ENCODE peak calls at places on chromosomes 12 and 14, in six cellular contexts. E is skeletal muscle cell; M is NCI-H510A; L is activated T-helper 1 cell treated with anti-CD3 and anti-CD28 coated beads, Interleukin-2, amount 50 U/mL, for 16 hours; I is OCI-LY7; N is NCI-H345. Q is an unnamed sample.

GRCh38 chr14:96762650-96763049 is 34.5 kb upstream of the VRK1 start:
- DNase-seq in E (peak; percentile 27), M (peak; percentile 23), L (no peak), I (peak; percentile 81), N (peak; percentile 8), Q (peak; percentile 74)

GRCh38 chr12:49482095-49483051 is 56.5 kb upstream of the KCNH3 start:
- DNase-seq in E (no peak), M (no peak), L (no peak), I (no peak), N (no peak), Q (no peak)

GRCh38 chr12:113271853-113272561 is 50.7 kb downstream of the TPCN1 start:
- DNase-seq in E (peak; percentile 52), M (no peak), L (no peak), I (no peak), N (no peak), Q (no peak)

GRCh38 chr12:7060353-7060954 is at the start of gene C1S:
- DNase-seq in E (peak; percentile 89), M (no peak), L (no peak), I (no peak), N (no peak), Q (no peak)

GRCh38 chr12:24860546-24860945 is 88.4 kb downstream of the BCAT1 start:
- DNase-seq in E (no peak), M (no peak), L (no peak), I (no peak), N (no peak), Q (no peak)

GRCh38 chr12:80400591-80400991 is 43.4 kb upstream of the PTPRQ start:
- DNase-seq in E (no peak), M (no peak), L (no peak), I (no peak), N (no peak), Q (no peak)

GRCh38 chr12:27012239-27012981 is 1.8 kb downstream of the TM7SF3 start:
- DNase-seq in E (no peak), M (no peak), L (no peak), I (no peak), N (no peak), Q (no peak)

GRCh38 chr12:98743362-98743953 is 98.4 kb downstream of the APAF1 start:
- DNase-seq in E (no peak), M (no peak), L (no peak), I (peak; percentile 16), N (no peak), Q (peak; percentile 2)

GRCh38 chr12:116233669-116234068 is 43.8 kb downstream of the MED13L start:
- DNase-seq in E (no peak), M (no peak), L (no peak), I (no peak), N (no peak), Q (no peak)

GRCh38 chr12:98635657-98636323 is 8.8 kb downstream of the IKBIP start:
- DNase-seq in E (no peak), M (peak; percentile 48), L (no peak), I (peak; percentile 44), N (peak; percentile 72), Q (no peak)

GRCh38 chr14:51168220-51168613 is 71.8 kb upstream of the TMX1 start:
- DNase-seq in E (no peak), M (no peak), L (no peak), I (no peak), N (no peak), Q (no peak)

GRCh38 chr12:86530996-86531655 is 274.9 kb upstream of the MGAT4C start:
- DNase-seq in E (no peak), M (no peak), L (no peak), I (no peak), N (no peak), Q (no peak)

GRCh38 chr14:37579250-37579649 is 15.8 kb downstream of the FOXA1 start:
- DNase-seq in E (no peak), M (no peak), L (no peak), I (no peak), N (no peak), Q (no peak)

GRCh38 chr12:65082411-65082810 is 38.7 kb downstream of the WIF1 start:
- DNase-seq in E (no peak), M (no peak), L (no peak), I (no peak), N (no peak), Q (no peak)

GRCh38 chr14:80304125-80304766 is 92.9 kb upstream of the DIO2 start:
- DNase-seq in E (no peak), M (no peak), L (no peak), I (no peak), N (no peak), Q (no peak)

GRCh38 chr14:72547999-72548398 is 345.9 kb downstream of the DPF3 start:
- DNase-seq in E (no peak), M (no peak), L (no peak), I (no peak), N (no peak), Q (no peak)

GRCh38 chr14:69657961-69658360 is 46.6 kb downstream of the SUSD6 start:
- DNase-seq in E (no peak), M (peak; percentile 46), L (no peak), I (no peak), N (peak; percentile 86), Q (no peak)

GRCh38 chr12:16626991-16627390 is 21.0 kb upstream of the LMO3 start:
- DNase-seq in E (no peak), M (no peak), L (no peak), I (no peak), N (no peak), Q (no peak)

GRCh38 chr12:4274396-4274959 is 916 bp downstream of the CCND2 start:
- DNase-seq in E (no peak), M (no peak), L (no peak), I (no peak), N (no peak), Q (no peak)

GRCh38 chr14:103652806-103653205 is 23.8 kb downstream of the KLC1 start:
- DNase-seq in E (no peak), M (no peak), L (no peak), I (no peak), N (no peak), Q (no peak)

GRCh38 chr12:49518914-49519573 is 19.8 kb upstream of the KCNH3 start:
- DNase-seq in E (no peak), M (no peak), L (no peak), I (no peak), N (no peak), Q (no peak)

GRCh38 chr14:92945959-92946846 is 23.3 kb downstream of the CHGA start:
- DNase-seq in E (no peak), M (no peak), L (no peak), I (no peak), N (no peak), Q (peak; percentile 89)

GRCh38 chr12:46483572-46484395 is 111.2 kb upstream of the SLC38A2 start:
- DNase-seq in E (no peak), M (no peak), L (no peak), I (no peak), N (no peak), Q (no peak)

GRCh38 chr12:21941522-21942376 is 523 bp upstream of the ABCC9 start:
- DNase-seq in E (no peak), M (no peak), L (no peak), I (no peak), N (no peak), Q (no peak)

GRCh38 chr14:105067140-105067968 is 2.1 kb upstream of the GPR132 start:
- DNase-seq in E (no peak), M (no peak), L (peak; percentile 49), I (no peak), N (no peak), Q (no peak)

GRCh38 chr12:82708056-82708455 is 21.4 kb downstream of the TMTC2 start:
- DNase-seq in E (no peak), M (no peak), L (no peak), I (no peak), N (no peak), Q (no peak)

GRCh38 chr14:76580399-76580798 is 180.9 kb upstream of the VASH1 start:
- DNase-seq in E (no peak), M (no peak), L (no peak), I (no peak), N (no peak), Q (no peak)

GRCh38 chr12:123897221-123897620 is 75.4 kb downstream of the CCDC92 start:
- DNase-seq in E (no peak), M (no peak), L (no peak), I (no peak), N (no peak), Q (no peak)

GRCh38 chr14:104094056-104094708 is 8.7 kb downstream of the ASPG start:
- DNase-seq in E (no peak), M (no peak), L (no peak), I (no peak), N (no peak), Q (no peak)

GRCh38 chr14:50000215-50001145 is 107.6 kb downstream of the ARF6 start:
- DNase-seq in E (no peak), M (peak; percentile 6), L (peak; percentile 61), I (peak; percentile 93), N (peak; percentile 17), Q (no peak)

GRCh38 chr12:32197421-32197820 is 90.8 kb downstream of the BICD1 start:
- DNase-seq in E (no peak), M (no peak), L (no peak), I (no peak), N (no peak), Q (no peak)

GRCh38 chr14:77761205-77761931 is 412 bp upstream of the SNW1 start:
- DNase-seq in E (peak; percentile 79), M (peak; percentile 10), L (no peak), I (peak; percentile 19), N (peak; percentile 22), Q (peak; percentile 1)

GRCh38 chr14:100049220-100049619 is 16.0 kb upstream of the EVL start:
- DNase-seq in E (peak; percentile 74), M (no peak), L (no peak), I (no peak), N (no peak), Q (no peak)

GRCh38 chr12:111224196-111225066 is 144.5 kb downstream of the PHETA1 start:
- DNase-seq in E (no peak), M (no peak), L (no peak), I (peak; percentile 5), N (no peak), Q (no peak)

GRCh38 chr14:68738559-68738958 is 54.3 kb downstream of the ZFP36L1 start:
- DNase-seq in E (no peak), M (no peak), L (no peak), I (no peak), N (no peak), Q (no peak)